ENCODE peak calls at places on chromosome 1, in four cellular contexts. P, H, I and S are unnamed samples.

GRCh38 chr1:177119311-177119710 is 45.2 kb downstream of the ASTN1 start:
- DNase-seq in P (peak), I (no peak), H (no peak), S (no peak)

GRCh38 chr1:9755441-9755995 is 68.2 kb downstream of the CLSTN1 start:
- DNase-seq in P (no peak), I (no peak), H (no peak), S (no peak)

GRCh38 chr1:89271616-89272015 is 1.0 kb downstream of the GBP5 start:
- DNase-seq in H (no peak), P (no peak), I (no peak), S (no peak)

GRCh38 chr1:10990828-10991227 is 21.6 kb upstream of the TARDBP start:
- DNase-seq in I (no peak), H (no peak), P (no peak), S (no peak)

GRCh38 chr1:150212070-150212469 is 23.8 kb downstream of the ANP32E start:
- DNase-seq in P (no peak), H (no peak), I (no peak), S (no peak)

GRCh38 chr1:190908691-190909090 is 431.0 kb upstream of the BRINP3 start:
- DNase-seq in P (no peak), H (no peak), I (no peak), S (no peak)

GRCh38 chr1:233433436-233434213 is 106.1 kb downstream of the MAP3K21 start:
- DNase-seq in P (no peak), H (no peak), I (no peak), S (no peak)

GRCh38 chr1:21607549-21608529 is 61.3 kb downstream of the RAP1GAP start:
- DNase-seq in I (peak), H (peak), P (no peak), S (peak)

GRCh38 chr1:33183306-33183705 is 1.5 kb upstream of the TRIM62 start:
- DNase-seq in H (no peak), P (no peak), I (no peak), S (no peak)

GRCh38 chr1:92475029-92475428 is 11.7 kb downstream of the GFI1 start:
- DNase-seq in I (no peak), H (no peak), P (no peak), S (no peak)

GRCh38 chr1:69230223-69230622 is 337.5 kb upstream of the LRRC7 start:
- DNase-seq in I (no peak), H (no peak), P (no peak), S (no peak)

GRCh38 chr1:31580891-31581603 is 4.7 kb downstream of the TINAGL1 start:
- DNase-seq in I (no peak), P (no peak), H (no peak), S (no peak)

GRCh38 chr1:240474133-240474614 is 137.8 kb downstream of the GREM2 start:
- DNase-seq in P (no peak), I (no peak), H (no peak), S (peak)

GRCh38 chr1:35748326-35748725 is 21.5 kb downstream of the CLSPN start:
- DNase-seq in I (no peak), H (no peak), P (peak), S (no peak)

GRCh38 chr1:157829210-157829609 is 9.3 kb upstream of the FCRL1 start:
- DNase-seq in P (no peak), I (no peak), H (no peak), S (no peak)

GRCh38 chr1:20551161-20551560 is 1.2 kb upstream of the FAM43B start:
- DNase-seq in P (no peak), H (no peak), I (peak), S (no peak)

GRCh38 chr1:32714277-32714676 is 11.7 kb upstream of the SYNC start:
- DNase-seq in I (no peak), H (no peak), P (no peak), S (no peak)

GRCh38 chr1:214475746-214476145 is 75.7 kb downstream of the PTPN14 start:
- DNase-seq in H (no peak), P (no peak), I (no peak), S (peak)

GRCh38 chr1:94951509-94952208 is 24.7 kb upstream of the CNN3 start:
- DNase-seq in P (no peak), H (no peak), I (no peak), S (no peak)

GRCh38 chr1:151310986-151311385 is 16.2 kb downstream of the PI4KB start:
- DNase-seq in P (no peak), H (no peak), I (no peak), S (no peak)

GRCh38 chr1:202588644-202589189 is 121.5 kb downstream of the SYT2 start:
- DNase-seq in I (peak), P (no peak), H (no peak), S (no peak)

GRCh38 chr1:30857062-30857461 is 51.5 kb downstream of the SDC3 start:
- DNase-seq in I (no peak), P (no peak), H (no peak), S (no peak)

GRCh38 chr1:14321413-14321812 is 277.1 kb upstream of the KAZN start:
- DNase-seq in H (no peak), P (no peak), I (no peak), S (no peak)